ENCODE peak calls at places on chromosomes 12 and 14, in five cellular contexts. G is coronary artery, Z is progenitor cell of endocrine pancreas, S is pancreas, H is bronchial epithelial cell. W is an unnamed sample.

GRCh38 chr14:53432378-53432802 is 279.3 kb upstream of the DDHD1 start:
- DNase-seq in S (no peak), Z (no peak), H (peak), G (no peak), W (no peak)

GRCh38 chr12:49296836-49297694 is 2.1 kb downstream of the PRPH start:
- DNase-seq in S (peak), G (no peak), H (no peak), Z (no peak), W (peak)

GRCh38 chr14:53190938-53191337 is 37.8 kb upstream of the DDHD1 start:
- DNase-seq in G (no peak), S (no peak), H (peak), Z (no peak), W (no peak)

GRCh38 chr12:79451988-79452387 is 238.8 kb downstream of the PAWR start:
- DNase-seq in Z (no peak), H (peak), S (no peak), G (peak), W (no peak)

GRCh38 chr12:59929091-59929490 is 333.3 kb downstream of the SLC16A7 start:
- DNase-seq in Z (no peak), H (peak), S (no peak), G (no peak), W (no peak)

GRCh38 chr12:52391618-52392002 is 6.2 kb upstream of the KRT84 start:
- DNase-seq in Z (no peak), G (no peak), H (peak), S (peak), W (no peak)

GRCh38 chr14:22314183-22314820 is 274.7 kb downstream of the DAD1 start:
- DNase-seq in S (no peak), H (peak), G (no peak), Z (no peak), W (no peak)

GRCh38 chr14:104657563-104658324 is 31.7 kb upstream of the INF2 start:
- DNase-seq in Z (no peak), H (no peak), G (no peak), S (peak), W (peak)

GRCh38 chr12:102971227-102971626 is 13.8 kb downstream of the ASCL1 start:
- DNase-seq in S (no peak), Z (no peak), H (no peak), G (no peak), W (no peak)

GRCh38 chr14:78857974-78858373 is 687.8 kb downstream of the NRXN3 start:
- DNase-seq in S (no peak), Z (no peak), H (no peak), G (no peak), W (no peak)

GRCh38 chr14:40417777-40418401 is 985.7 kb upstream of the FBXO33 start:
- DNase-seq in G (no peak), S (no peak), Z (peak), H (no peak), W (no peak)

GRCh38 chr12:113875681-113876080 is 90.4 kb downstream of the RBM19 start:
- DNase-seq in Z (no peak), G (no peak), S (no peak), H (no peak), W (no peak)

GRCh38 chr12:87444039-87444438 is 585.2 kb downstream of the C12orf50 start:
- DNase-seq in H (peak), G (no peak), S (no peak), Z (no peak), W (no peak)

GRCh38 chr12:111761099-111761498 is 5.6 kb upstream of the ALDH2 start:
- DNase-seq in S (no peak), G (no peak), H (no peak), Z (no peak), W (no peak)

GRCh38 chr14:81400852-81401251 is 728 bp upstream of the STON2 start:
- DNase-seq in Z (no peak), H (peak), S (no peak), G (no peak), W (no peak)

GRCh38 chr14:22081352-22081751 is 407.7 kb upstream of the OR4E1 start:
- DNase-seq in Z (no peak), H (no peak), S (no peak), G (no peak), W (no peak)

GRCh38 chr12:2832550-2833127 is 2.2 kb downstream of the NRIP2 start:
- DNase-seq in G (no peak), S (no peak), Z (no peak), H (no peak), W (no peak)

GRCh38 chr14:78319826-78320635 is 149.9 kb downstream of the NRXN3 start:
- DNase-seq in H (no peak), G (no peak), S (no peak), Z (no peak), W (no peak)

GRCh38 chr12:130619378-130619970 is 96.6 kb downstream of the RIMBP2 start:
- DNase-seq in S (no peak), Z (no peak), G (no peak), H (no peak), W (no peak)

GRCh38 chr14:31745741-31746140 is 184.5 kb downstream of the NUBPL start:
- DNase-seq in G (no peak), Z (no peak), H (no peak), S (no peak), W (no peak)

GRCh38 chr12:911191-911826 is 38.2 kb downstream of the RAD52 start:
- DNase-seq in H (no peak), S (no peak), Z (no peak), G (no peak), W (no peak)

GRCh38 chr14:60815371-60815770 is 80.8 kb downstream of the MNAT1 start:
- DNase-seq in Z (no peak), H (no peak), S (no peak), G (no peak), W (no peak)

GRCh38 chr14:55523321-55523720 is 56.7 kb upstream of the KTN1 start:
- DNase-seq in H (no peak), G (no peak), S (no peak), Z (no peak), W (no peak)

GRCh38 chr14:99192823-99193222 is 79.2 kb downstream of the BCL11B start:
- DNase-seq in H (no peak), G (no peak), S (no peak), Z (no peak), W (no peak)

GRCh38 chr14:94646481-94646880 is 34.3 kb downstream of the SERPINA3 start:
- DNase-seq in H (peak), G (no peak), S (no peak), Z (no peak), W (no peak)

GRCh38 chr12:28313631-28314030 is 123.4 kb downstream of the CCDC91 start:
- DNase-seq in H (peak), G (no peak), S (no peak), Z (no peak), W (no peak)

GRCh38 chr12:104058796-104059195 is 5.5 kb upstream of the HCFC2 start:
- DNase-seq in H (peak), S (no peak), Z (no peak), G (no peak), W (no peak)
- TF ChIP-seq CTCF in H (no peak), S (no peak), Z (no peak), G (no peak), W (no peak)

GRCh38 chr12:125775507-125775906 is 710.3 kb downstream of the AACS start:
- DNase-seq in Z (no peak), S (no peak), H (no peak), G (no peak), W (no peak)

GRCh38 chr12:125776212-125776611 is 711.0 kb downstream of the AACS start:
- DNase-seq in H (no peak), G (no peak), S (no peak), Z (no peak), W (no peak)

GRCh38 chr12:125772403-125772802 is 707.2 kb downstream of the AACS start:
- DNase-seq in Z (no peak), S (no peak), G (no peak), H (no peak), W (no peak)

DNA sequence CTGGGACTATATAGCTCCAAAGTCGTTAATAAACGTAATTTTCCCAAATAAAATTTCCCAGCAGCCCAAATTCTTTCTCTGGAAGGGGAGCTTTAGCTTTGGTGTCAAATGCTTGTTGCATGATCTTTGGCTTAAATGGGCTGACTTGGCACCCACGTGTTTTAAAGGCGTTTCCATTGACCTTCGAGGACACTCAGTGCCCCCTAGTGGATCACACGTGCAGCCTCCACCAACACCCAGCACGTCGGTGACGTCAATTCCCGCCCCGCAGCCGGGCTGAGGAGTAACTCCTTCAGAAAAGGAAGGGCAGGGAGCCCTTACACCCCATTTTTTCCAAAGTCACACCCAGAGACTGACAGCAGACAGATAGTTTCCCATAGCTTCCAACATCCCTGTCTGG is 707.8 kb downstream of the AACS start:
- DNase-seq in H (no peak), G (no peak), S (no peak), Z (no peak), W (no peak)
- TF ChIP-seq CTCF in H (no peak), G (no peak), S (no peak), Z (peak), W (no peak)

GRCh38 chr14:103209054-103209453 is 85.8 kb downstream of the TNFAIP2 start:
- DNase-seq in S (no peak), G (no peak), H (no peak), Z (no peak), W (no peak)
- TF ChIP-seq CTCF in S (no peak), G (no peak), H (no peak), Z (no peak), W (no peak)

GRCh38 chr12:5432011-5432400 is at the start of gene NTF3:
- DNase-seq in H (no peak), G (no peak), S (no peak), Z (peak), W (no peak)

GRCh38 chr12:5433081-5433839 is 1.4 kb downstream of the NTF3 start:
- DNase-seq in G (no peak), H (no peak), Z (peak), S (no peak), W (no peak)

GRCh38 chr12:5429741-5430557 is 2.0 kb upstream of the NTF3 start:
- DNase-seq in Z (no peak), H (no peak), S (no peak), G (no peak), W (no peak)

GRCh38 chr12:5430639-5431603 is 987 bp upstream of the NTF3 start:
- DNase-seq in S (no peak), G (no peak), H (no peak), Z (no peak), W (no peak)

GRCh38 chr12:5428332-5429221 is 3.3 kb upstream of the NTF3 start:
- DNase-seq in H (no peak), S (no peak), Z (no peak), G (no peak), W (no peak)
- TF ChIP-seq CTCF in H (peak), S (no peak), Z (peak), G (peak), W (no peak)

GRCh38 chr12:57119294-57119693 is 8.1 kb upstream of the STAT6 start:
- DNase-seq in Z (no peak), G (no peak), S (no peak), H (no peak), W (no peak)
- TF ChIP-seq CTCF in Z (no peak), G (no peak), S (no peak), H (no peak), W (no peak)

W was measured in activated B cell treated with CpG ODN at 0.5 μM for 24 hours.